ENCODE peak calls at places on chromosomes 4 and X, in six cellular contexts. W is iPS DF 19.7, T is T-cell, I is pancreas, L is spleen, O is GM13976. H is an unnamed sample.
A peak's percentile ranks its signal among the peaks of the same experiment; 100 is the strongest.

GRCh38 chrX:12142661-12143060 is 4.4 kb downstream of the FRMPD4 start:
- DNase-seq in W (no peak), L (no peak), T (no peak), I (no peak), O (no peak), H (no peak)

GRCh38 chr4:175453456-175453855 is 358.6 kb downstream of the GPM6A start:
- DNase-seq in I (no peak), L (no peak), T (no peak), O (no peak), W (no peak), H (no peak)

GRCh38 chrX:16836371-16836770 is 33.8 kb downstream of the RBBP7 start:
- DNase-seq in T (no peak), I (no peak), L (no peak), W (no peak), O (peak; percentile 12), H (no peak)

GRCh38 chr4:184960505-184960971 is 57.8 kb upstream of the HELT start:
- DNase-seq in T (no peak), O (no peak), L (no peak), W (no peak), I (no peak), H (peak; percentile 57)

GRCh38 chr4:27702710-27703431 is 842.2 kb downstream of the STIM2 start:
- DNase-seq in O (no peak), L (no peak), W (no peak), I (no peak), T (no peak), H (no peak)

GRCh38 chrX:119374736-119375135 is 24.4 kb upstream of the SLC25A43 start:
- DNase-seq in O (no peak), T (no peak), L (no peak), I (no peak), W (no peak), H (no peak)

GRCh38 chr4:133960975-133961374 is 240.6 kb downstream of the PABPC4L start:
- DNase-seq in O (no peak), W (no peak), I (no peak), T (no peak), L (no peak), H (no peak)

GRCh38 chrX:150227873-150228272 is 135.2 kb upstream of the MAMLD1 start:
- DNase-seq in I (no peak), O (no peak), T (no peak), L (peak; percentile 15), W (no peak), H (no peak)

GRCh38 chr4:88291003-88291402 is 6.6 kb upstream of the PPM1K start:
- DNase-seq in W (no peak), T (no peak), L (no peak), O (no peak), I (no peak), H (no peak)

GRCh38 chr4:5051210-5051691 is at the start of gene STK32B:
- DNase-seq in O (peak; percentile 45), W (peak; percentile 47), T (no peak), I (peak; percentile 73), L (no peak), H (no peak)

GRCh38 chr4:159024828-159025227 is 78.1 kb upstream of the RAPGEF2 start:
- DNase-seq in I (no peak), W (no peak), L (no peak), T (no peak), O (no peak), H (no peak)

GRCh38 chr4:41304221-41304620 is 47.5 kb downstream of the UCHL1 start:
- DNase-seq in L (no peak), I (no peak), T (no peak), O (no peak), W (no peak), H (no peak)

GRCh38 chr4:92172203-92172602 is 131.6 kb upstream of the GRID2 start:
- DNase-seq in L (no peak), I (no peak), W (no peak), T (no peak), O (no peak), H (no peak)

GRCh38 chr4:177385576-177386320 is 56.5 kb downstream of the AGA start:
- DNase-seq in I (no peak), T (no peak), L (no peak), O (no peak), W (no peak), H (no peak)

GRCh38 chrX:118603981-118604380 is 108.4 kb downstream of the DOCK11 start:
- DNase-seq in O (peak; percentile 24), L (no peak), W (peak; percentile 17), T (no peak), I (no peak), H (peak; percentile 21)

GRCh38 chr4:67558493-67558892 is at the start of gene STAP1:
- DNase-seq in W (no peak), L (no peak), O (no peak), T (no peak), I (no peak), H (no peak)

GRCh38 chr4:37648084-37648817 is 37.9 kb downstream of the RELL1 start:
- DNase-seq in T (no peak), O (no peak), W (no peak), I (peak; percentile 64), L (no peak), H (peak; percentile 80)

GRCh38 chrX:103149652-103150051 is 56.7 kb upstream of the NXF3 start:
- DNase-seq in W (no peak), L (no peak), I (no peak), O (no peak), T (no peak), H (no peak)

GRCh38 chr4:137535718-137536117 is 3.4 kb upstream of the PCDH18 start:
- DNase-seq in L (no peak), W (no peak), O (no peak), T (no peak), I (no peak), H (no peak)

GRCh38 chrX:20374866-20375530 is 108.3 kb upstream of the RPS6KA3 start:
- DNase-seq in L (no peak), I (no peak), O (no peak), W (no peak), T (no peak), H (no peak)

GRCh38 chr4:71259305-71259704 is 79.5 kb upstream of the SLC4A4 start:
- DNase-seq in W (no peak), O (no peak), I (no peak), T (no peak), L (no peak), H (no peak)

GRCh38 chr4:151034829-151035228 is 19.7 kb upstream of the LRBA start:
- DNase-seq in T (no peak), I (no peak), O (no peak), W (no peak), L (no peak), H (no peak)

GRCh38 chr4:102453827-102454226 is 47.3 kb upstream of the NFKB1 start:
- DNase-seq in T (no peak), O (no peak), I (no peak), L (no peak), W (no peak), H (no peak)

GRCh38 chr4:89434364-89434988 is 126.9 kb upstream of the GPRIN3 start:
- DNase-seq in I (no peak), W (no peak), O (peak; percentile 37), T (no peak), L (no peak), H (peak; percentile 7)

GRCh38 chr4:7861440-7861881 is 78.2 kb downstream of the AFAP1 start:
- DNase-seq in I (no peak), L (no peak), T (no peak), O (no peak), W (peak; percentile 47), H (peak; percentile 51)